ENCODE peak calls at places on chromosomes 11 and 22, in seven cellular contexts. Y, M, N, J, B, H and R are unnamed samples.

GRCh38 chr11:86230196-86230813 is 14.2 kb upstream of the EED start:
- DNase-seq in Y (no peak), M (no peak), N (no peak), J (no peak), B (peak), H (no peak), R (no peak)

GRCh38 chr22:41825376-41825775 is 7.5 kb upstream of the SREBF2 start:
- DNase-seq in Y (no peak), M (no peak), N (peak), J (peak), B (no peak), H (no peak), R (peak)

GRCh38 chr11:61529537-61530225 is 21.1 kb downstream of the LRRC10B start:
- DNase-seq in Y (no peak), M (no peak), N (peak), J (no peak), B (no peak), H (no peak), R (no peak)

GRCh38 chr11:65716294-65716693 is 4.2 kb downstream of the KAT5 start:
- DNase-seq in Y (no peak), M (no peak), N (no peak), J (no peak), B (no peak), H (no peak), R (no peak)

GRCh38 chr11:96238563-96239166 is 104.3 kb downstream of the MAML2 start:
- DNase-seq in Y (no peak), M (no peak), N (peak), J (peak), B (peak), H (no peak), R (no peak)

GRCh38 chr11:1943576-1943975 is 3.6 kb upstream of the MRPL23 start:
- DNase-seq in Y (no peak), M (no peak), N (no peak), J (no peak), B (no peak), H (no peak), R (peak)

GRCh38 chr11:22194907-22195306 is 2.0 kb downstream of the ANO5 start:
- DNase-seq in Y (no peak), M (no peak), N (no peak), J (no peak), B (no peak), H (no peak), R (no peak)

GRCh38 chr11:69836401-69836800 is 17.2 kb upstream of the FGF3 start:
- DNase-seq in Y (no peak), M (no peak), N (no peak), J (no peak), B (no peak), H (no peak), R (no peak)

GRCh38 chr22:36611241-36611976 is 82.4 kb upstream of the EIF3D start:
- DNase-seq in Y (no peak), M (no peak), N (no peak), J (no peak), B (no peak), H (no peak), R (no peak)

GRCh38 chr22:29700949-29701927 is 18.6 kb upstream of the CABP7 start:
- DNase-seq in Y (no peak), M (no peak), N (no peak), J (peak), B (peak), H (peak), R (no peak)
- TF ChIP-seq CTCF in Y (peak), M (no peak), N (no peak), J (peak), B (peak), H (no peak), R (peak)

GRCh38 chr11:119044708-119045107 is 12.3 kb downstream of the HYOU1 start:
- DNase-seq in Y (no peak), M (no peak), N (no peak), J (no peak), B (no peak), H (no peak), R (no peak)
- TF ChIP-seq CTCF in Y (peak), M (no peak), N (no peak), J (no peak), B (peak), H (no peak), R (peak)

GRCh38 chr11:843086-843704 is 543 bp downstream of the TSPAN4 start:
- DNase-seq in Y (no peak), M (no peak), N (no peak), J (no peak), B (no peak), H (no peak), R (no peak)

GRCh38 chr11:843818-844692 is 1.4 kb downstream of the TSPAN4 start:
- DNase-seq in Y (peak), M (no peak), N (peak), J (peak), B (peak), H (peak), R (no peak)

GRCh38 chr11:845872-846271 is 3.2 kb downstream of the TSPAN4 start:
- DNase-seq in Y (no peak), M (no peak), N (peak), J (no peak), B (no peak), H (no peak), R (no peak)

GRCh38 chr11:846496-847098 is 3.9 kb downstream of the TSPAN4 start:
- DNase-seq in Y (no peak), M (no peak), N (no peak), J (peak), B (peak), H (no peak), R (no peak)

GRCh38 chr11:844693-845644 is 2.3 kb downstream of the TSPAN4 start:
- DNase-seq in Y (peak), M (no peak), N (peak), J (peak), B (no peak), H (peak), R (no peak)
- TF ChIP-seq CTCF in Y (no peak), M (no peak), N (no peak), J (no peak), B (no peak), H (no peak), R (peak)

GRCh38 chr11:23554002-23554401 is 693.7 kb upstream of the CCDC179 start:
- DNase-seq in Y (no peak), M (no peak), N (no peak), J (no peak), B (peak), H (no peak), R (no peak)
- TF ChIP-seq CTCF in Y (no peak), M (no peak), N (no peak), J (no peak), B (peak), H (no peak), R (peak)

GRCh38 chr11:131584694-131585592 is 214.5 kb downstream of the NTM start:
- DNase-seq in Y (no peak), M (no peak), N (peak), J (no peak), B (no peak), H (no peak), R (no peak)
- TF ChIP-seq CTCF in Y (peak), M (no peak), N (peak), J (peak), B (no peak), H (no peak), R (peak)